ENCODE peak calls at places on chromosomes 11 and 22, in four cellular contexts. J is HepG2, M is K562, Y is GM12878. L is an unnamed sample.

GRCh38 chr11:19345519-19345847 is 104.7 kb upstream of the E2F8 start:
- DNase-seq in J (no peak), M (no peak), Y (no peak), L (no peak)

GRCh38 chr11:26593686-26594085 is 21.6 kb upstream of the MUC15 start:
- DNase-seq in J (no peak), M (no peak), Y (no peak), L (no peak)

GRCh38 chr22:42401562-42402334 is 30.5 kb downstream of the NFAM1 start:
- DNase-seq in J (no peak), M (no peak), Y (no peak), L (no peak)

GRCh38 chr11:27174026-27174425 is 133.4 kb downstream of the BBOX1 start:
- DNase-seq in J (peak; percentile 8), M (no peak), Y (no peak), L (no peak)

GRCh38 chr11:86955674-86956522 is 703 bp upstream of the FZD4 start:
- DNase-seq in J (peak; percentile 88), M (peak; percentile 83), Y (peak; percentile 5), L (peak; percentile 81)

GRCh38 chr11:119728651-119729580 is at the start of gene NECTIN1:
- DNase-seq in J (peak; percentile 76), M (peak; percentile 79), Y (no peak), L (peak; percentile 87)

GRCh38 chr22:36816635-36817428 is at the start of gene PVALB:
- DNase-seq in J (no peak), M (peak; percentile 13), Y (no peak), L (peak; percentile 84)

GRCh38 chr22:45994516-45995404 is 17.8 kb upstream of the WNT7B start:
- DNase-seq in J (no peak), M (peak; percentile 57), Y (no peak), L (peak; percentile 86)

GRCh38 chr11:121291896-121292502 is 572 bp upstream of the SC5D start:
- DNase-seq in J (no peak), M (peak; percentile 3), Y (peak; percentile 51), L (no peak)
- TF ChIP-seq BHLHE40 in J (no peak), M (no peak), Y (no peak), L (no peak)

GRCh38 chr11:75201771-75202170 is 38.8 kb upstream of the TPBGL start:
- DNase-seq in J (no peak), M (no peak), Y (no peak), L (no peak)
- TF ChIP-seq SP1 in J (no peak), M (no peak), Y (no peak), L (no peak)

GRCh38 chr11:67345949-67346819 is 7.2 kb downstream of the POLD4 start:
- DNase-seq in J (peak; percentile 32), M (peak; percentile 44), Y (peak; percentile 24), L (no peak)
- TF ChIP-seq BHLHE40 in J (no peak), M (no peak), Y (no peak), L (no peak)

DNA sequence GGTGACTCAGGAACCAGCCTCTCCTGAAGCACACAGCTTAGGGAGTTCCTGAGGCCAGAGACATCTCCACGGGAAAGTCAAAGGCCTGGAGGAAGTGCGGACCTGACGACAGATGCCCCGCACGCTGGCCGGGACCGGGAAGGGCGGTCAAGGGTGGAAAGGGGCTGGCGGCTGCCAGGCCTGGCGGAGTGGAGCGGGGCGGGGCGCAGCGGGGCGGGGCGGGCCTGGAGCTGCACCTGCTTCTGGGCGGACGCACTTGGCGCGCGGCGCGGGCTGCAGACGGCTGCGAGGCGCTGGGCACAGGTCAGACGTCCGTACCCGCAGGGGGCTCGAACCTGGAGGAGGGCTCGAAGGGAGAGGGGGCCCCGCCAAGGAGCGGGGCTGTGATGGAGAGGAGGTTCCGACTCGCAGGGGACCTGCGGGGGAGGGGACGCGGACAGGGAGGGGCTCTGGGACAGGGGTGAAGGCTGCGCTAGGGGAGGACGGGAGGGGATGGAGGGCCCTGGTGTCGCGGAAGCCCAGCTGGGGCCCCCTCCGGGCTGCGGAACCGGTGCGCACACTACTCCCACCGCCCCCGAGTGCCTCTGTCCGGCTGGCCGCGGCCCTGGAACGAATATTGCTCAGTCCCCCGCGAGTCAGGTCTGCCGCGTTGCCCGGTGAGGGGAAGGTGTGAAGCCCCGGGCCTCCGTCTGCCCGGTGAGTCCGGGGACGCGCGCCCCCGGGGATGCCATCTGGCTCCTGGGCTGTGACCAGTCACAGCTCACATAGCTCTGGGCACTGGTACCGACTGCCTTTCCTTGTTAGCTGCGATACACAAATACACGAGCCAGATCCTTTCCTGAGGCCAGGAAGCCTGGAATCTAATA is at the start of gene TMEM45B:
- DNase-seq in J (no peak), M (no peak), Y (no peak), L (no peak)
- TF ChIP-seq SP1 in J (no peak), M (no peak), Y (no peak), L (no peak)

DNA sequence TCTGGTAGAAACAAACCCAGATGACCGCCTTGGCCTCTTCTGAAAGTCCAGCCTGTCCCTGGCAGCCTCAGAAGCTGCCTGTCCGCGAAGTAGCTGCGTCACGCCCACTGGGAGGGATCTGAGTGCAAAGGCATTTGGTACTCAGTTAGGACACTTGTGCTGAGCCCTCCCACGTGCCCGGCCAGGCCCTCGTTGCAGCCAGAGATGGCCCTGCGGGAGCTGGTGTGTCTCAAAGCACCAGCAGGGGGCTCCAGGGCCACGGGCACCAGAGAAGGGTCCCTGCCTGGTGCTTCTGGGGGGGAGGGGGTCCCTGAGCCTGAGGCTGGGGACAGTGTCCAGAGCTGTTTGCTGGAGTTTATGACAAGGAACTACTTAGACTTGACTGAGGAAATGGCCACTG is 5.8 kb downstream of the SELENOO start:
- DNase-seq in J (peak; percentile 35), M (peak; percentile 38), Y (no peak), L (peak; percentile 64)
- TF ChIP-seq BHLHE40 in J (no peak), M (no peak), Y (no peak), L (no peak)

DNA sequence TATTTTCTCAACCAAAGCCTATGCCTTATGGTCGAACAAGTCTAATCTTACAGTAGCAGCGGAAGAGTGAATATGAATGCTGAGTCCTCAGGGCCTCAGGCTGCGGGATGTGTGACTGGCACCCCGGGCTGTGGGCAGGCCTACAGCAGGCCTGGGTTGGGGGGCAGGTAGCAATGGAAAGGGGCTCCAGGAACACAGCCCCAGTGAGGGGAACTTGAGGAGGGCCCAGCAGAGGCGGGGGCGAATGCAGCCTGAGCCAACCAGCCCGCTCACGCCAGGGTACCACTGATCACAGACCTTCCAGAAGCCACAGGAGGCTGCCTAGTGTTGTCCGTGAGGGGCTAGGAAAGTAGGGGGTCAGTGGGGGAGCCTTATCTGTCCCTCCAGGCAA is 11.3 kb upstream of the CD5 start:
- DNase-seq in J (no peak), M (no peak), Y (no peak), L (no peak)
- TF ChIP-seq SP1 in J (no peak), M (no peak), Y (no peak), L (no peak)

DNA sequence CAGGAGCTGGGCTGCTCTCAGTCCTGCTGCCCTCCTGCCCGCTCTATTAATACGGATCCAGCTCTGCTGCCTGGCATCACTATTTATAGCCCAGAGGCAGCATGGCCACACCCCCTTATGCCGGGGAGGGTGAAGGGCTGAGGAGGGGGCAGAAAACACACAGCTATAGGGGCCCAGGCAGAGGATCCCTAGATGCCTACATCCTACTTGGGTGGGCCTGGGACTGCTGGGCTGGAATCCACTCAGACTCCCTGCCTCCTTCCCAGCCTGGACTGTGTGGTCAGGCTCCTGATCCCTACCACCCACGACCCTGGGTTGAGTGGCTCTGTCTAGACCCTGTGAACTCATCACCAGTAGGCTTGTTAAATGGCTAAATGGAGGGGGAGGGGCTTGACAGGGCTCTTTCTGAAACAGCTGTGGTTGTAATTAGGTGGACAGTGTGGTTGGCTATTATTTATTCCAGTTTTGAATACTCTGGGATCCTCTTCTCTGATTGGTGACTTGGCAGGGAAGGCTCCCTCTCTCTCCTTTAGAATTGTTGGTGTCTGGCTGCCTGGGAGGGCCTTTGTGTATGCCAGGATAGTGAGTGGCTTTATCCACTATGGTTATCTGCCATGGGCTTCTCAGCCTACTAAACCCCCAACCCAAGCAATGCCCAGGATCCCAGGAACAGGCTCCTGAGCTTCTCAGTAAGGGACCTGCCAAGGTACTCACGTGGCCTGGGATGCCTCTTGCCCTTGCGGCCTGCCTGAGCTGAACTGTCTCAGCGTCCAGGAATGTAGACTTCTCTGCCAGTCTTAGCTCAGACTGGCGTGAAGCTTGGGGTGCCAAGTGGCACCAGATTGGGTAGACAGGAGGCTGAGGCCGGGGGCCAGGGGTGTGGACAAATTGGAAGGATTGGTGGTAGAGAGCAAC is 15.2 kb downstream of the PHLDB1 start:
- DNase-seq in J (no peak), M (peak; percentile 22), Y (no peak), L (no peak)
- TF ChIP-seq BHLHE40 in J (no peak), M (no peak), Y (no peak), L (no peak)

L was measured in HEK293T.